ENCODE peak calls at places on chromosome 18, in ten cellular contexts. One of them, this sample, is unnamed.

GRCh38 chr18:8248576-8248975 is 360.7 kb upstream of the RAB12 start:
- DNase-seq in transverse colon: no peak
- DNase-seq in SK-N-SH: no peak
- DNase-seq in A549: no peak
- DNase-seq in upper lobe of left lung: no peak
- DNase-seq in suprapubic skin: no peak
- DNase-seq in GM12878: no peak
- DNase-seq in stomach: no peak
- DNase-seq in tibial nerve: no peak
- DNase-seq in K562: no peak
- DNase-seq in this sample: no peak

GRCh38 chr18:23810396-23810795 is 121.1 kb downstream of the LAMA3 start:
- DNase-seq in stomach: no peak
- DNase-seq in suprapubic skin: no peak
- DNase-seq in transverse colon: no peak
- DNase-seq in SK-N-SH: no peak
- DNase-seq in A549: no peak
- DNase-seq in GM12878: no peak
- DNase-seq in tibial nerve: no peak
- DNase-seq in upper lobe of left lung: no peak
- DNase-seq in K562: no peak
- DNase-seq in this sample: no peak

GRCh38 chr18:38415811-38416210 is 850.2 kb upstream of the CELF4 start:
- DNase-seq in transverse colon: no peak
- DNase-seq in A549: no peak
- DNase-seq in GM12878: no peak
- DNase-seq in upper lobe of left lung: no peak
- DNase-seq in suprapubic skin: no peak
- DNase-seq in K562: no peak
- DNase-seq in tibial nerve: no peak
- DNase-seq in stomach: no peak
- DNase-seq in SK-N-SH: no peak
- DNase-seq in this sample: no peak

GRCh38 chr18:46010676-46011075 is 43.5 kb upstream of the EPG5 start:
- DNase-seq in tibial nerve: no peak
- DNase-seq in upper lobe of left lung: no peak
- DNase-seq in A549: no peak
- DNase-seq in K562: no peak
- DNase-seq in transverse colon: no peak
- DNase-seq in SK-N-SH: no peak
- DNase-seq in GM12878: no peak
- DNase-seq in stomach: no peak
- DNase-seq in suprapubic skin: no peak
- DNase-seq in this sample: no peak

GRCh38 chr18:23422751-23423418 is 30.2 kb upstream of the RIOK3 start:
- DNase-seq in A549: peak; percentile 20
- DNase-seq in K562: peak; percentile 91
- DNase-seq in stomach: peak; percentile 57
- DNase-seq in GM12878: peak; percentile 92
- DNase-seq in upper lobe of left lung: no peak
- DNase-seq in transverse colon: peak; percentile 77
- DNase-seq in tibial nerve: no peak
- DNase-seq in SK-N-SH: peak; percentile 21
- DNase-seq in suprapubic skin: no peak
- DNase-seq in this sample: no peak

GRCh38 chr18:46407471-46408166 is 249.4 kb downstream of the LOXHD1 start:
- DNase-seq in upper lobe of left lung: no peak
- DNase-seq in K562: no peak
- DNase-seq in stomach: no peak
- DNase-seq in suprapubic skin: no peak
- DNase-seq in transverse colon: no peak
- DNase-seq in A549: no peak
- DNase-seq in GM12878: no peak
- DNase-seq in tibial nerve: no peak
- DNase-seq in SK-N-SH: no peak
- DNase-seq in this sample: no peak

GRCh38 chr18:63249781-63250180 is 69.8 kb downstream of the BCL2 start:
- DNase-seq in stomach: no peak
- DNase-seq in upper lobe of left lung: no peak
- DNase-seq in GM12878: no peak
- DNase-seq in transverse colon: peak; percentile 42
- DNase-seq in A549: no peak
- DNase-seq in SK-N-SH: no peak
- DNase-seq in suprapubic skin: no peak
- DNase-seq in K562: no peak
- DNase-seq in tibial nerve: no peak
- DNase-seq in this sample: no peak

GRCh38 chr18:6561029-6561861 is 146.5 kb upstream of the L3MBTL4 start:
- DNase-seq in SK-N-SH: no peak
- DNase-seq in K562: peak; percentile 36
- DNase-seq in tibial nerve: peak; percentile 19
- DNase-seq in A549: no peak
- DNase-seq in upper lobe of left lung: no peak
- DNase-seq in suprapubic skin: no peak
- DNase-seq in transverse colon: peak; percentile 39
- DNase-seq in GM12878: no peak
- DNase-seq in stomach: peak; percentile 39
- DNase-seq in this sample: peak; percentile 84

GRCh38 chr18:33579868-33580205 is 1.8 kb downstream of the ASXL3 start:
- DNase-seq in K562: no peak
- DNase-seq in stomach: no peak
- DNase-seq in transverse colon: no peak
- DNase-seq in upper lobe of left lung: no peak
- DNase-seq in A549: no peak
- DNase-seq in SK-N-SH: no peak
- DNase-seq in tibial nerve: no peak
- DNase-seq in suprapubic skin: no peak
- DNase-seq in GM12878: no peak
- DNase-seq in this sample: no peak

GRCh38 chr18:33577688-33578370 is at the start of gene ASXL3:
- DNase-seq in transverse colon: peak; percentile 57
- DNase-seq in A549: no peak
- DNase-seq in tibial nerve: peak; percentile 20
- DNase-seq in stomach: peak; percentile 64
- DNase-seq in K562: no peak
- DNase-seq in GM12878: no peak
- DNase-seq in suprapubic skin: no peak
- DNase-seq in SK-N-SH: peak; percentile 91
- DNase-seq in upper lobe of left lung: peak; percentile 86
- DNase-seq in this sample: peak; percentile 75

GRCh38 chr18:33576999-33577687 is 876 bp upstream of the ASXL3 start:
- DNase-seq in transverse colon: no peak
- DNase-seq in stomach: no peak
- DNase-seq in SK-N-SH: no peak
- DNase-seq in GM12878: no peak
- DNase-seq in suprapubic skin: no peak
- DNase-seq in tibial nerve: no peak
- DNase-seq in K562: no peak
- DNase-seq in upper lobe of left lung: no peak
- DNase-seq in A549: no peak
- DNase-seq in this sample: no peak

GRCh38 chr18:33579147-33579867 is 1.3 kb downstream of the ASXL3 start:
- DNase-seq in A549: no peak
- DNase-seq in suprapubic skin: no peak
- DNase-seq in K562: no peak
- DNase-seq in transverse colon: peak; percentile 11
- DNase-seq in stomach: no peak
- DNase-seq in upper lobe of left lung: no peak
- DNase-seq in GM12878: no peak
- DNase-seq in tibial nerve: no peak
- DNase-seq in SK-N-SH: no peak
- DNase-seq in this sample: no peak

GRCh38 chr18:33578371-33579146 is 540 bp downstream of the ASXL3 start:
- DNase-seq in upper lobe of left lung: peak; percentile 84
- DNase-seq in tibial nerve: no peak
- DNase-seq in stomach: peak; percentile 49
- DNase-seq in SK-N-SH: no peak
- DNase-seq in suprapubic skin: peak; percentile 81
- DNase-seq in A549: no peak
- DNase-seq in K562: no peak
- DNase-seq in GM12878: no peak
- DNase-seq in transverse colon: peak; percentile 41
- DNase-seq in this sample: peak; percentile 67
- H3K4me3 ChIP-seq in upper lobe of left lung: peak overlapping the region; percentile 51
- H3K4me3 ChIP-seq in tibial nerve: peak overlapping the region; percentile 55
- H3K4me3 ChIP-seq in stomach: peak overlapping the region; percentile 67
- H3K4me3 ChIP-seq in SK-N-SH: peak overlapping the region; percentile 72
- H3K4me3 ChIP-seq in suprapubic skin: peak overlapping the region; percentile 61
- H3K4me3 ChIP-seq in A549: peak overlapping the region; percentile 46
- H3K4me3 ChIP-seq in K562: no peak overlapping the region
- H3K4me3 ChIP-seq in GM12878: no peak overlapping the region
- H3K4me3 ChIP-seq in transverse colon: peak overlapping the region; percentile 44
- H3K4me3 ChIP-seq in this sample: peak overlapping the region; percentile 40

GRCh38 chr18:48621815-48622555 is 83.2 kb downstream of the CTIF start:
- DNase-seq in upper lobe of left lung: no peak
- DNase-seq in A549: no peak
- DNase-seq in stomach: no peak
- DNase-seq in SK-N-SH: no peak
- DNase-seq in transverse colon: no peak
- DNase-seq in GM12878: no peak
- DNase-seq in K562: no peak
- DNase-seq in tibial nerve: no peak
- DNase-seq in suprapubic skin: no peak
- DNase-seq in this sample: no peak
- TF ChIP-seq EP300 in upper lobe of left lung: no peak
- TF ChIP-seq EP300 in A549: no peak
- TF ChIP-seq EP300 in stomach: no peak
- TF ChIP-seq EP300 in SK-N-SH: no peak
- TF ChIP-seq EP300 in transverse colon: no peak
- TF ChIP-seq EP300 in GM12878: no peak
- TF ChIP-seq EP300 in K562: no peak
- TF ChIP-seq EP300 in tibial nerve: no peak
- TF ChIP-seq EP300 in suprapubic skin: no peak
- TF ChIP-seq EP300 in this sample: no peak

GRCh38 chr18:13222371-13223281 is 4.1 kb downstream of the LDLRAD4 start:
- DNase-seq in K562: no peak
- DNase-seq in A549: no peak
- DNase-seq in suprapubic skin: no peak
- DNase-seq in stomach: peak; percentile 77
- DNase-seq in GM12878: no peak
- DNase-seq in transverse colon: peak; percentile 80
- DNase-seq in SK-N-SH: peak; percentile 77
- DNase-seq in upper lobe of left lung: peak; percentile 93
- DNase-seq in tibial nerve: no peak
- DNase-seq in this sample: no peak

GRCh38 chr18:13221821-13222220 is 3.3 kb downstream of the LDLRAD4 start:
- DNase-seq in K562: no peak
- DNase-seq in stomach: no peak
- DNase-seq in upper lobe of left lung: no peak
- DNase-seq in transverse colon: peak; percentile 51
- DNase-seq in A549: no peak
- DNase-seq in SK-N-SH: peak; percentile 74
- DNase-seq in GM12878: no peak
- DNase-seq in suprapubic skin: no peak
- DNase-seq in tibial nerve: no peak
- DNase-seq in this sample: no peak

GRCh38 chr18:13225261-13225660 is 6.7 kb downstream of the LDLRAD4 start:
- DNase-seq in K562: no peak
- DNase-seq in A549: no peak
- DNase-seq in stomach: no peak
- DNase-seq in tibial nerve: no peak
- DNase-seq in transverse colon: no peak
- DNase-seq in suprapubic skin: no peak
- DNase-seq in GM12878: no peak
- DNase-seq in upper lobe of left lung: no peak
- DNase-seq in SK-N-SH: no peak
- DNase-seq in this sample: no peak

GRCh38 chr18:13220326-13220991 is 1.9 kb downstream of the LDLRAD4 start:
- DNase-seq in GM12878: no peak
- DNase-seq in transverse colon: peak; percentile 55
- DNase-seq in stomach: peak; percentile 45
- DNase-seq in SK-N-SH: no peak
- DNase-seq in K562: no peak
- DNase-seq in suprapubic skin: no peak
- DNase-seq in tibial nerve: no peak
- DNase-seq in upper lobe of left lung: no peak
- DNase-seq in A549: no peak
- DNase-seq in this sample: no peak

DNA sequence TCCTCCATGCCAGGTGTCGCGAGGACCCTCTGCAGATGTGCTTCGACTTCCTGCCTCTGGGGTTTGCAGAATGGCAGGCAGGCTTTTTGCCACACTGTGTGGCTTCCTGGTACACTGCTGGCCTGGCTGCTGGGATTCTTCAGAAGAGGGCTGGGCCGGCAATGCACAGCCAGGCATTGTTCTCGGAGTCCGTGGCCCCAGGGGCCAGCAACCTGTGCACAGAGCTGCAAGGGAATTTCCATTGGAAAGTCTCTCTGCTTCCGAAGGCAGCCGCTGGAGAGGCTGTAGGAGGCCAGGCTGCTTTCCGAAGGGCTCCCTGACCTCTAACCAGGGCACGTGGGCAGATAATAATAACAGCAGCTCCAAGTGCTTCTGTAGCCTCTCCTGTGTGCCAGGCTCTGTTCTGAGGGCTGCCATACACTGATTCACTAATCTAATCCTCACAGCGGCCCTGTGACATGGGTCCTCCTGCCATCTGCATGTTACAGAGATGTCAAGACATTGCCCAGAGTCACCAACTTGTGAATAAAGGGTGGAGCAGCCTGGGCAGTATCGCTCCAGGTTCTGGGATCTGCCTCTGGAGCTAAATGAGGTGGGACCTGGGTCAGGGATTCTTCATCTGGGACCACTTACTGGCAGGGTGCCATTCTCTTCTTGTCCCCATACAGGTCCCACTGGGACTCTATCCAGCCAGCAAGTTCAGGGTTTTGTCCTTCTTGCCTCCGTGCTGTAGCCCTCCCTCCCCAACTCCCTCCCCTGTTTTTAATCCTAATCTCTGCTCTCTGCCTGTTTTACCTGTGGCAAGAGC is 5.0 kb downstream of the LDLRAD4 start:
- DNase-seq in suprapubic skin: no peak
- DNase-seq in transverse colon: peak; percentile 62
- DNase-seq in A549: no peak
- DNase-seq in tibial nerve: no peak
- DNase-seq in K562: no peak
- DNase-seq in upper lobe of left lung: no peak
- DNase-seq in stomach: peak; percentile 67
- DNase-seq in GM12878: no peak
- DNase-seq in SK-N-SH: peak; percentile 66
- DNase-seq in this sample: no peak
- H3K4me3 ChIP-seq in suprapubic skin: no peak overlapping the region
- H3K4me3 ChIP-seq in transverse colon: no peak overlapping the region
- H3K4me3 ChIP-seq in A549: no peak overlapping the region
- H3K4me3 ChIP-seq in tibial nerve: no peak overlapping the region
- H3K4me3 ChIP-seq in K562: no peak overlapping the region
- H3K4me3 ChIP-seq in upper lobe of left lung: no peak overlapping the region
- H3K4me3 ChIP-seq in stomach: no peak overlapping the region
- H3K4me3 ChIP-seq in GM12878: no peak overlapping the region
- H3K4me3 ChIP-seq in SK-N-SH: no peak overlapping the region
- H3K4me3 ChIP-seq in this sample: no peak overlapping the region

DNA sequence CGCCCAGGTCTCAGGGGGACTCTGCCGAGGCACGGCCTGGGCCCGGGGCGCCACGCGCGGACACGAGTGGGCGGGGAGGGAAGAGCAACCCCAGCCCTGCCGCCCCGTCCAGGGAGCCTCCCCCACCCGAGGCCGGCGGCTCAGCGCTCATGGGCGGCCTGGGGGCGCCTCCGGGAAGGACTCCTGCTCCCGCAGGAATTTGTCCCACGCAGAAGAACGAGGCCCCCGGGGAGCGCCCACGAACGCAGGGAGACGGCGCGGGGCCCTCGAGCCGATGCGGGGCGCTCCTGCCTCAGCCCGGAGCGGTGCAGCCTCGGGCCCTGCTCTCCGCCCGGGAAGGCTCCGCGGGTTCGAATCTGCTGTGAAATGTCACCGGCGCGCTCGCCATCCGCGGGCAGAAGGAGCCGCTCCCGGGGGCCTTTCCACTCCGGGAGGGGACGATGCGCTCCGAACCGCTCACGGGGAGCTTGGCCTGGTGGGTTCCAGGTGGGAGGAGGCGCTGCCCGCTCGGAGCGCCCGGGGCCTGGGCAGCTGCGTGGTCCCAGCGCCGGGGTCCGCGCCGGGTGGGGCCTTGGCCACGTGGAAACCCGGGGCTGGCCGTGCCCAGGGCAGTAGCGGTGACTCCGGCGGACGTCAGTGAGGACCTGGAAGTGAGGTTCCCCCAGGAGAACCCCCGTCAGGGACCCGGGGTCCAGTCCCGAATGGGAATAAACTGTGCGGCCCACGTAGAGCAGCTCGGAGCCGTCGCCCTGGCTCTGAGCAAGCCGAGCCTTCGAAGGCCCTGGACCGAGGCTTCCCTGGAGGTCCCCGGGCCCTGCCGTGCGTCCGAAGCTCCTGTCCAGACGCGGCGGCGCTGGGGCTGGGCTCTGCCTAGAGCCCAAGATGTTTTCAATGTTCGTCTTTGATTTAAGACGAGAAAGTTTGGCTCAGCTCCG is 41.4 kb upstream of the CTDP1 start:
- DNase-seq in suprapubic skin: peak; percentile 77
- DNase-seq in GM12878: no peak
- DNase-seq in tibial nerve: no peak
- DNase-seq in K562: no peak
- DNase-seq in SK-N-SH: no peak
- DNase-seq in stomach: no peak
- DNase-seq in upper lobe of left lung: peak; percentile 80
- DNase-seq in transverse colon: no peak
- DNase-seq in A549: no peak
- DNase-seq in this sample: no peak
- TF ChIP-seq EP300 in suprapubic skin: no peak
- TF ChIP-seq EP300 in GM12878: no peak
- TF ChIP-seq EP300 in tibial nerve: no peak
- TF ChIP-seq EP300 in K562: no peak
- TF ChIP-seq EP300 in SK-N-SH: no peak
- TF ChIP-seq EP300 in stomach: no peak
- TF ChIP-seq EP300 in upper lobe of left lung: no peak
- TF ChIP-seq EP300 in transverse colon: no peak
- TF ChIP-seq EP300 in A549: no peak
- TF ChIP-seq EP300 in this sample: no peak

This sample was measured in ovary.